ENCODE peak calls at places on chromosomes 12 and 14, in four cellular contexts. I is sigmoid colon, V is right cardiac atrium, B is tibial nerve. J is an unnamed sample.

GRCh38 chr12:97283297-97283696 is 179.3 kb upstream of the RMST start:
- DNase-seq in I (no peak), V (no peak), B (no peak), J (no peak)

GRCh38 chr14:59677771-59678211 is 101.2 kb upstream of the CCDC175 start:
- DNase-seq in B (no peak), V (no peak), I (no peak), J (no peak)

GRCh38 chr12:126558219-126558618 is 1493.0 kb downstream of the AACS start:
- DNase-seq in V (no peak), I (no peak), B (no peak), J (no peak)

GRCh38 chr14:90574640-90575131 is 177.9 kb downstream of the CALM1 start:
- DNase-seq in I (no peak), B (no peak), V (peak; percentile 83), J (no peak)

GRCh38 chr14:74792249-74793039 is 29.3 kb downstream of the YLPM1 start:
- DNase-seq in V (no peak), I (no peak), B (no peak), J (no peak)

GRCh38 chr12:40055776-40056175 is 50.1 kb downstream of the SLC2A13 start:
- DNase-seq in B (no peak), V (no peak), I (no peak), J (no peak)

GRCh38 chr14:68358978-68359861 is 433.6 kb downstream of the ZFP36L1 start:
- DNase-seq in B (no peak), I (no peak), V (no peak), J (no peak)

GRCh38 chr12:110279976-110280783 is 867 bp upstream of the ATP2A2 start:
- DNase-seq in V (peak; percentile 87), B (peak; percentile 19), I (peak; percentile 77), J (peak; percentile 46)

DNA sequence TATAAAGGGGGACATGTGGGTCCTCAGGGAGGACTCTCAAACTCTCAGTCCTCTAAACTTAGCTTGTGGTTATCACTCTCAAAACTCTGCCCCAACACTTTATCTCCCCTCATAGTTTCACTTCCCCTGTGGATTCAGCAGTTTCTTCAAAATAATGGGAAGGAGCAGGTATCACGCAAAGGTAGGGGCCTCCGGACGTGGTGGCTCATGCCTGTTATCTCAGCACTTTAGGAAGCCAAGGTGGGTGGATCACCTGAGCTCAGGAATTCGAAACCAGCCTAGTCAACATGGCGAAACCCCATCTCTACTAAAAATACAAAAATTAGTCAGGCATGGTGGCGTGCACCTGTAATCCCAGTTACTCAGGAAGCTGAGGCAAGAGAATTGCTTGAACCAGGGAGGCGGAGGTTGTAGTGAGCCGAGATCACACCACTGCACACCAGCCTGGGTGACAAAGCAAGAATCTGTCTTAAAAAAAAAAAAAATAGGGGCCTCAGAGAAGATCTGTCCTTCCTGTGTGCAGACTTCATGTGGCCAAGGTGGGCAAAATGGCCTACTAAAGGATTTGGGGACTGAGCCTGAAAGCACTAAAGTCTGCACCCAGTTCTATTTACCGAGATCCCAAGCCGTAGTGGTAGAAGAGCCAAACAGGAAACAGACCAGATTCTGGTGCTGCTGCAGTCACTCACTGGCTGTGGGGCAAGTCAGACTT is 6.4 kb downstream of the ITGB7 start:
- DNase-seq in V (peak; percentile 25), I (peak; percentile 41), B (no peak), J (no peak)
- H3K4me1 ChIP-seq in V (no peaks in the 10 kb centered on the region), I (no peaks in the 10 kb centered on the region), B (peaks cover 8% of the 10 kb centered on the region), J (peaks cover 59% of the 10 kb centered on the region)

GRCh38 chr12:52305921-52306705 is 14.8 kb upstream of the KRT81 start:
- DNase-seq in I (peak; percentile 43), V (no peak), B (no peak), J (no peak)

GRCh38 chr12:52307836-52308806 is 13.1 kb downstream of the KRT83 start:
- DNase-seq in I (peak; percentile 60), B (no peak), V (peak; percentile 83), J (no peak)

GRCh38 chr12:52311282-52311643 is 9.9 kb downstream of the KRT83 start:
- DNase-seq in B (no peak), I (no peak), V (no peak), J (no peak)

GRCh38 chr12:52310622-52311281 is 10.4 kb downstream of the KRT83 start:
- DNase-seq in V (no peak), B (no peak), I (no peak), J (no peak)

DNA sequence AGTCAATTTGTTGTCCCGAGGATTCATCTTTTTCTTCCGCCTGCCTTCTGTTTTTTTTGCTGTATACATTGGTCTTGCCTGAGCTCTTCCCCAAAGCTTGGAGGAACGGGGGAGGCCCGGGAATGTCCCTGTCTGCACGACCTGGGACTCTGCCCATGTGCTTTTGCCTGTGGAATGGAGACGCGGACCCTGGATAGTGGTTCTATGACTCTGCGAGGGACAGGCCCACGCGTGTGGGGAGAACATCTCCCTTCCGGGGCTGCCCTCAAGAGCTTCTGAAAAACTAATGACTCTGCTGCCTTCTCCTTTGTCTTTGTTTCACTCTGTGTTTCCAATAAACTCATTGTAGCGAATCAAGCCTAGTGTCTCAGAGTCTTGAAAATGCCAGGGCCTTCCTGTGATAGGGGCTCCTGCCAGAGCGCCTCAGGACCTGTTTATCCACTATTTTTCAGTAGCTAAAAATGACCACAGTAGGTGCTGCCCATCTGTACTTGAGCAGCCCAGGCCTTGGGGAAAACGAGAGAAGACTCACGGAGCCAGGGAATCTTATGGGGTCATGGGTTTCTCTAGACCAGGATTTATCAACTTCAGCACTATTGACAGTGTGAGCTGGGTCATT is 12.3 kb downstream of the KRT83 start:
- DNase-seq in B (no peak), V (no peak), I (no peak), J (no peak)
- H3K27me3 ChIP-seq in B (peaks cover 39% of the 10 kb centered on the region), V (no peaks in the 10 kb centered on the region), I (no peaks in the 10 kb centered on the region), J (peaks cover 3% of the 10 kb centered on the region)

GRCh38 chr14:104927432-104927816 is 2.7 kb downstream of the PLD4 start:
- DNase-seq in B (no peak), V (peak; percentile 46), I (no peak), J (no peak)
- H3K4me1 ChIP-seq in B (peaks cover 7% of the 10 kb centered on the region), V (no peaks in the 10 kb centered on the region), I (no peaks in the 10 kb centered on the region), J (no peaks in the 10 kb centered on the region)

GRCh38 chr14:58638231-58639205 is 756 bp downstream of the DACT1 start:
- DNase-seq in I (peak; percentile 66), B (no peak), V (peak; percentile 75), J (no peak)
- H3K27me3 ChIP-seq in I (no peaks in the 10 kb centered on the region), B (no peaks in the 10 kb centered on the region), V (no peaks in the 10 kb centered on the region), J (peaks cover 7% of the 10 kb centered on the region)

GRCh38 chr14:92258934-92259333 is 64.0 kb upstream of the SLC24A4 start:
- DNase-seq in B (no peak), V (no peak), I (no peak), J (no peak)

GRCh38 chr14:92259613-92260357 is 63.2 kb upstream of the SLC24A4 start:
- DNase-seq in B (no peak), V (no peak), I (no peak), J (no peak)

GRCh38 chr14:92266216-92266615 is 56.7 kb upstream of the SLC24A4 start:
- DNase-seq in V (no peak), B (no peak), I (no peak), J (no peak)

DNA sequence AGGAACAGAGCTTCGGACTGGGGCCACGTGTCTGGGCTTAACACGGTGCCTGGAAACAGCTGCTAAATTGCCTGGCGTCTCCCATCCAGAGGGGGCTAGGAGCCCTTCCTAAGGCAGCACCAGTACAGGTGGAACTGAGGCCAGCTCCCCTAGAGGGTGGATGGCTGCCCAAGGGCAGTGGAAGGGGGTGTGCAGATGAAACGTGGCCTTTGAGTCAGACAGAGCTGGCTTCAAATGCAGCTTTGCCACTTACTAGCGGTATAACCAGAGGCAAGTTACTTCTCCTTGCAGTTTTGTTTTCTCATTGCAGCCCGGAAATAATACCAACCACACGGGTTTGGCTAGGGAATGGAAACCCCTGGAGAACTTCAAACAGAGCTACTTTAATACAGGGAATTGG is 59.3 kb upstream of the SLC24A4 start:
- DNase-seq in I (no peak), B (no peak), V (no peak), J (no peak)
- H3K4me1 ChIP-seq in I (no peaks in the 10 kb centered on the region), B (no peaks in the 10 kb centered on the region), V (no peaks in the 10 kb centered on the region), J (no peaks in the 10 kb centered on the region)

DNA sequence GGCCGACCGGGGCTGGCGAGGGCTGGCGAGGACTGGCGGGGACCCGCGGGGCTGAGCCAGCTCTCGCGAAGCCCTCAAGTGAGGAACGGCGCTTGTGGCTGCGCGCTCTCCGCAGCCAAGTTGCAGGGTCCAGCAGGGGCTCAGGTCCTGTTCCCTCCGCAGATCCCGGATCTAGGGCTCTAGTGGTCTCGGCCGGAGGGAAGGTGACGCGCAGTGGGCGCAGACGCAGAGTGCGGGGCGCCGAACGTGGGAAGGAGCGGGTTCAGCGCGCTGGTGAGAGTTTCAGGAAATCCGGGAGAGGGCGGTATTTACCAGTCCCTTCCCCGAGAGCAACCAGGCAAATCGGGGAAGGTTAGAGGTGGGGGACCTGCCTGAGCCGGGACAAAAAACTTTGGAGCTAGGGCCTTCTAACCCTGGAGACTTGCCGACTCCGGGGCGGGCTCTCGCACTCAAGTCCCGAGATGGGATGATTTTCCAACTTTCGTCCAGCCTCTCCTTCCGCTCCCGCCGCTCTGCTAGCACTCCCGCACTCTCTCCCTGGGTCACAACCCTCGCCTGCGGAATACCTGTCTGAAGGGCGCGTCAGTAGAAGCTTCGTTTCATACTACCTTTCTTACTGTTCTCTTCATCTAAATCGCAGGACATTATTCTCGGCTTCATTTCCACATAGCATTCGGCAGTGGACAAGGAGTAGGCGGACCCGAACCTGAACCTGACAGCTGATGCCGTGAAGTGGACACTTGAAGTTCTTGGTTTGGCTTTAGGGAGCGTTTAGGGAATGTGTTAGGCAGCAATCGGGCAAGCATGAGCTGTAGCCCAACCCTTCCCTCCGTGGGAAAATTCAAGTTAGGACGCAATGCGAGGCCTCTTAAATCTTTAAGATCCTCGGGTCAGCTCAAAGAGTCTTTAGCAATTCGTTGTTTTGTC is 13.6 kb upstream of the PAX9 start:
- DNase-seq in I (no peak), B (no peak), V (peak; percentile 52), J (no peak)
- H3K27me3 ChIP-seq in I (peaks cover 36% of the 10 kb centered on the region), B (peaks cover 83% of the 10 kb centered on the region), V (peaks cover 10% of the 10 kb centered on the region), J (peaks cover 37% of the 10 kb centered on the region)

DNA sequence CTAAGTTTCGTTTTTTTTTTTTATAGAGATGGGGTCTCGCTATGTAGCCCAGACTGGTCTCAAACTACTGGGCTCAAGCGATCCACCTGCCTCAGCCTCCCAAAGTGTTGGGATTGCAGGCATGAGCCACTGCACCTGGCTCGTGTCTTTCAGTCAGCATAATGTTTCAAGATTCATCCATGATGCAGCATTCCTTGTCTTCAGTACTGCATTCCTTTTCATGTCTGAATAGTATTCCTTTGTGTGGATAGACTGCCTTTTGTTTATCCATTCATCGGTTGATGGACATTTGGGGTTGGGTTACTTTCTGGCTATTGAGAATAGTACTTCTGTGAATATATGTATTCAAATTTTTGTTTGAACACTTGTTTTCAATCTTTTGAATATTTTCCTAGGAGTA is 37.4 kb downstream of the HCAR2 start:
- DNase-seq in V (no peak), I (no peak), B (no peak), J (no peak)
- H3K4me1 ChIP-seq in V (no peaks in the 10 kb centered on the region), I (no peaks in the 10 kb centered on the region), B (peaks cover 4% of the 10 kb centered on the region), J (no peaks in the 10 kb centered on the region)

DNA sequence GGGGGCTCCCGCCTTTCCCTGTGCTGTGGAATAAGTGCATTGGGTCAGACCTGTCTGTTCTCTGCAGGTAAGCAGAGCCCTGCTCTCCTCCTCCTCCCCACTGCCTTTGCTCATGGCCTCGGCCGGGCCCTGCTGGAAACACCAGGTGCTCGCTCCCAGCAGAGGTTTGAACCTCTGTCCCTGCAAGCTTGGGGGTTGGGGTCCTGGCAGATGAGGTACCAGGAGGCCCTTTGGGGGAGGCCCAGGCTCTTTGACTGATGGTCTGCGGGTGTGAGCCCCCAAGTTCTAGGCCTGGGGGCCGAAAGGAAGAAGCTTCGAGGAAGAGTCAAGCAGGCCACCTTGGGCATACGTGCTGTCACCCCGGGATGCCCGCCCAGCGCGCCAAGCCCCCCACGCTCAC is 22.1 kb upstream of the CEP170B start:
- DNase-seq in B (no peak), I (peak; percentile 59), V (no peak), J (no peak)
- H3K27me3 ChIP-seq in B (peaks cover 62% of the 10 kb centered on the region), I (peaks cover 14% of the 10 kb centered on the region), V (no peaks in the 10 kb centered on the region), J (peaks cover 27% of the 10 kb centered on the region)

J was measured in effector memory CD4-positive, alpha-beta T cell.